ENCODE peak calls at places on chromosomes 13 and 19, in seven cellular contexts. W is B cell, K is cardiac fibroblast, D is progenitor cell of endocrine pancreas, F is mammary epithelial cell, Z is IMR-90, Y is heart right ventricle. P is an unnamed sample.

GRCh38 chr13:30963794-30964193 is 31.3 kb downstream of the TEX26 start:
- DNase-seq in W (no peak), K (peak), D (no peak), F (peak), Z (peak), Y (no peak), P (peak)

GRCh38 chr19:3730457-3730958 is 22.3 kb downstream of the TJP3 start:
- DNase-seq in W (no peak), K (no peak), D (no peak), F (no peak), Z (no peak), Y (no peak), P (no peak)

GRCh38 chr13:25192489-25192888 is 20.4 kb upstream of the AMER2 start:
- DNase-seq in W (no peak), K (no peak), D (no peak), F (no peak), Z (no peak), Y (no peak), P (no peak)

GRCh38 chr13:29969286-29969685 is 118.9 kb upstream of the UBL3 start:
- DNase-seq in W (no peak), K (peak), D (no peak), F (peak), Z (peak), Y (no peak), P (no peak)

GRCh38 chr13:32752997-32753606 is 166.8 kb downstream of the PDS5B start:
- DNase-seq in W (no peak), K (no peak), D (no peak), F (no peak), Z (no peak), Y (no peak), P (no peak)

GRCh38 chr19:17862711-17863519 is 3.2 kb downstream of the RPL18A start:
- DNase-seq in W (peak), K (no peak), D (no peak), F (no peak), Z (no peak), Y (no peak), P (no peak)

GRCh38 chr19:44675516-44675915 is 4.2 kb downstream of the CEACAM19 start:
- DNase-seq in W (no peak), K (no peak), D (no peak), F (no peak), Z (no peak), Y (no peak), P (no peak)

GRCh38 chr13:26007774-26008173 is 44.0 kb downstream of the SHISA2 start:
- DNase-seq in W (no peak), K (no peak), D (no peak), F (no peak), Z (no peak), Y (no peak), P (no peak)

GRCh38 chr19:22144394-22144793 is 52.4 kb downstream of the ZNF676 start:
- DNase-seq in W (peak), K (peak), D (no peak), F (peak), Z (peak), Y (no peak), P (peak)

GRCh38 chr19:46903458-46903857 is 42.7 kb downstream of the ARHGAP35 start:
- DNase-seq in W (no peak), K (no peak), D (no peak), F (no peak), Z (no peak), Y (no peak), P (no peak)

GRCh38 chr13:24511824-24512207 is 762 bp downstream of the PARP4 start:
- DNase-seq in W (peak), K (no peak), D (no peak), F (no peak), Z (no peak), Y (no peak), P (no peak)

DNA sequence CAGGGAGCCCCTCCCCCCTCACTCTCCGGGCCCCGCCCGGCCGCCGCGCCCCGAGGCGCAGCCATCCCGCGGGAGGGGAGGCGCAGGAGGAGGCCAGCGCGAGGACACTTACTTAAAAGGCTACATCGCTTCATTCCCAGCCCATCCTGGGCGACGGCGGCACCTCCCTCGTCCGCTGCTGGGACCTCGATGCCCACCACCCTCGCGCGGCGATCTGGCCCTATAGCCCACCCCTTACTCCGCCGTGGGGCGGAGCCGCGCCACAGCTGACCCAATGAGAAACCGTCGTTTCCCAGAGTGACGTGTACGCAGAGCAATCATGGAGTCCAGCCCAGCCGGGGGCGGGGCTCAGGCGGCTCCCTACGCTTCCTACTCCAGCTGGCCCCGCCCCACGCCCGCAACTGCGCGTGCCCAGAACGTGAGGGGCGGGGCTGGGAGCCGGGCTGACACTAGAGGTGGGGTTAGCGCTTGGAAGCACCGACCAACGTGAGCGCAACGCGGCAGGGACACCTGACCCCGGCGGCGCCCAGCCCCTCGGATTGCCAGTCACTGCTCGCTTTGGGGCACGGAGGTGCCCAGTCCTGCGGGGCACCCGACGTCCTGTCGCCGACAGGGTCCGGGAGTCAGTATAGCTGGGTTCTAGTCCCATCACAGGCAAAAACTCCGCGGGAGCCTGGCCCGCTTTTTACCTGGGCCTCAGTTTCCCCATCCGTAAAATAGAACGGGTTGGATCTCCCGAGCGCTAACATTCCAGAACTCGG is at the start of gene ANKRD27:
- DNase-seq in W (peak), K (peak), D (peak), F (peak), Z (peak), Y (peak), P (peak)
- TF ChIP-seq CTCF in W (no peak), K (no peak), D (no peak), F (no peak), Z (no peak), Y (no peak), P (no peak)

GRCh38 chr19:33898062-33898677 is 101.5 kb downstream of the KCTD15 start:
- DNase-seq in W (no peak), K (no peak), D (no peak), F (no peak), Z (no peak), Y (no peak), P (no peak)
- TF ChIP-seq CTCF in W (no peak), K (no peak), D (no peak), F (no peak), Z (no peak), Y (no peak), P (no peak)

DNA sequence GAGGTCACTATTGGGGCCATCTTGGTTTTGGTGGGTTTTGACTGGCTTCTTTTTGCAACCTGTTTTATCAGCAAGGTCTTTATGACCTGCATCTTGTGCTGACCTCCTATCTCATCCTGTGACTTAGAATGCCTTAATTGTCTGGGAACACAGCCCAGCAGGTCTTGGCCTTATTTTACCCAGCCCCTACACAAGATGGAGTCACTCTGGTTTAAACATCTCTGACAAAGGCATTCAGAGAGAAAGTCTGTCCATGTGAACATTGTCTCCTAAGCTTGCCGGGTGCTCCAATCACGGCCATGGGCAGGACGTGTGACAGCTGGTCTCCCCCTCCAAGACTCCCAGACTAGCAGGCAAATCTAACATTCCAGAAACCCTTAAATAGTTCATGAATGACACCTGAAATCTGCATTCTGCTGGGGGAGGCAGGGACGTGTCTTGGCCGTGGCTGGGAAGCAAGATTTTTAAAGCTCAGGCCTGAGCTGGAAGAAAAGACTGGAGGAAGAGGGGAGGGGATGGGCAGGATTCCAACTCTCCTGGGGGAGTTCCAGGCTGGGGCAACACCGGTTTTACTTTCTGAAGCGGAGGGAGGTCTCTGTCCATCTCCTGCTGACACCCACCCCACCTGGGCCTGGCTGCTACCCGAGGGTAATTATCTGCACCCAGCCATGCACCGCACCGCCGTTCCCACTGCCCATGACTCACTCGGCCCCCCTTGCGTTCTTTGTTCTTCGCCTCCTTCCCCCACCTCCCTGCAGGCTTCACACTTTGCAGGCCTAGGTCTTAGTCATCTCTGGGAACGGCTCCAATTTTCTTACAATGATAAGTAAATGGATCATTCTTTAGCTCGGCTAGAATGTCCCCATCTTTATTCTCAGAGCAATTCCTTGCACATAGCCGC is 11.5 kb upstream of the OR1M1 start:
- DNase-seq in W (no peak), K (peak), D (no peak), F (peak), Z (peak), Y (peak), P (peak)
- TF ChIP-seq CTCF in W (no peak), K (no peak), D (no peak), F (no peak), Z (no peak), Y (no peak), P (no peak)

DNA sequence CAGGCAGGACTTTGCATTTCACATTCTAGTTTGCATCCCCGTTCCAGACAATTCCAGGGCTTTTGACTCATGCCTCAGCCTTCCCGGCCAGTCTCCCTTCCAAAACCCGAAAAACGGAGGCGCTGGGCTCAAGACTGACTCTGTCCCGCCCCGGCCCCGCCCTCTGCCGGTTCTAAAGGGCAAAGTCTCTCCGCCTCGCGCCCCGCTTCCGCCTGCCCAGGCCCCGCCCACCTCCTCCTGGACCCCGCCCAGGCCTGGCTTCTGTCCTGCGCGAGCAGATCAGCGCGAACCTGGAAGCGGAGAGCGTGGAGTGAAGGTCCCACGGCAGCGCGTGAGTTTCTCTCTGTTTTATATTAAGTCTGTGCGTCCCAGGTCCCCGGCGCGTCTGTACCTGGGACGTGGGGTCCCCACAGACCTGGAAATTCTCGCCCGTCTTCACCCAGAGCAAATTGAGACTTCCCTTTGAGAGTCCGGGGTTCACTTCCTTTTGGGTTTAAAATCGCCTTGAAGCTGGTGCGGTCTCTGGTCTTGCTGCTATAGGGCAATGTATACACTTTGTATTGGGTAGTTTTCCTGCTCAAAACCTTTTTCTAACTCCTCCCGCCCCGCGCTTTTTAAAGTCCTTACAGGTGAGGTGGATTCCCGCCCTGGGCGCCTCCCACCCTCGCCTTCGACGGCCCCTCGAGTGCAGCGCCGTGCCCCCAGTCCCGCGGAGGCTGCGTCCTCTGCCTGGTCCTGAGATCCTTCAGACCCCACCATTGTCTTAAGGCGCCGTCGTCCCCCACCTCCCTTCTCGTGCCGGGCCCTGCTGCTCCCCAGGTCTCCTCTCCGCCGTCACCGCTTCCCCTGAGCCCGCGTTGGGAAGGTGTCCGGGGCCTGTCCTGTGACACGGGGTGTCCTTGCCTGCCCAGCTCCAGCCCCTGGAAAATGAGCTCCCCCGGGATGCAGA is 31.2 kb downstream of the ZNF701 start:
- DNase-seq in W (peak), K (peak), D (peak), F (peak), Z (peak), Y (peak), P (peak)
- TF ChIP-seq CTCF in W (peak), K (peak), D (peak), F (no peak), Z (peak), Y (peak), P (peak)

GRCh38 chr19:52946322-52947310 is 16.1 kb downstream of the ZNF816 start:
- DNase-seq in W (peak), K (no peak), D (peak), F (no peak), Z (peak), Y (peak), P (peak)
- TF ChIP-seq CTCF in W (no peak), K (no peak), D (no peak), F (no peak), Z (no peak), Y (no peak), P (no peak)

GRCh38 chr19:5052515-5052914 is 83.6 kb downstream of the KDM4B start:
- DNase-seq in W (peak), K (no peak), D (no peak), F (no peak), Z (no peak), Y (no peak), P (no peak)
- TF ChIP-seq CTCF in W (peak), K (peak), D (peak), F (no peak), Z (no peak), Y (peak), P (no peak)

GRCh38 chr19:5623397-5624153 is 692 bp downstream of the SAFB start:
- DNase-seq in W (no peak), K (no peak), D (no peak), F (no peak), Z (no peak), Y (peak), P (no peak)

GRCh38 chr19:5624154-5624663 is 1.3 kb downstream of the SAFB start:
- DNase-seq in W (peak), K (peak), D (no peak), F (no peak), Z (peak), Y (peak), P (peak)

GRCh38 chr19:5621945-5622464 is 571 bp downstream of the SAFB2 start:
- DNase-seq in W (no peak), K (no peak), D (no peak), F (no peak), Z (no peak), Y (peak), P (peak)

GRCh38 chr19:5622465-5623396 is at the start of the genes SAFB and SAFB2:
- DNase-seq in W (peak), K (peak), D (peak), F (peak), Z (peak), Y (peak), P (peak)

GRCh38 chr19:5621311-5621944 is 1.1 kb downstream of the SAFB2 start:
- DNase-seq in W (peak), K (peak), D (no peak), F (no peak), Z (no peak), Y (no peak), P (no peak)
- TF ChIP-seq CTCF in W (no peak), K (no peak), D (no peak), F (no peak), Z (no peak), Y (no peak), P (no peak)

GRCh38 chr19:383922-384800 is 24.8 kb downstream of the C2CD4C start:
- DNase-seq in W (no peak), K (peak), D (no peak), F (no peak), Z (no peak), Y (peak), P (peak)
- TF ChIP-seq CTCF in W (no peak), K (peak), D (peak), F (no peak), Z (peak), Y (peak), P (peak)

GRCh38 chr19:19133985-19134384 is 4.3 kb downstream of the TMEM161A start:
- DNase-seq in W (no peak), K (no peak), D (no peak), F (no peak), Z (no peak), Y (no peak), P (no peak)

GRCh38 chr19:19132912-19133311 is 5.4 kb downstream of the TMEM161A start:
- DNase-seq in W (no peak), K (no peak), D (no peak), F (no peak), Z (no peak), Y (no peak), P (no peak)

GRCh38 chr19:19131989-19132388 is 6.3 kb downstream of the TMEM161A start:
- DNase-seq in W (no peak), K (no peak), D (no peak), F (no peak), Z (no peak), Y (no peak), P (no peak)

GRCh38 chr19:19137556-19138109 is 645 bp downstream of the TMEM161A start:
- DNase-seq in W (no peak), K (peak), D (no peak), F (no peak), Z (no peak), Y (no peak), P (no peak)

DNA sequence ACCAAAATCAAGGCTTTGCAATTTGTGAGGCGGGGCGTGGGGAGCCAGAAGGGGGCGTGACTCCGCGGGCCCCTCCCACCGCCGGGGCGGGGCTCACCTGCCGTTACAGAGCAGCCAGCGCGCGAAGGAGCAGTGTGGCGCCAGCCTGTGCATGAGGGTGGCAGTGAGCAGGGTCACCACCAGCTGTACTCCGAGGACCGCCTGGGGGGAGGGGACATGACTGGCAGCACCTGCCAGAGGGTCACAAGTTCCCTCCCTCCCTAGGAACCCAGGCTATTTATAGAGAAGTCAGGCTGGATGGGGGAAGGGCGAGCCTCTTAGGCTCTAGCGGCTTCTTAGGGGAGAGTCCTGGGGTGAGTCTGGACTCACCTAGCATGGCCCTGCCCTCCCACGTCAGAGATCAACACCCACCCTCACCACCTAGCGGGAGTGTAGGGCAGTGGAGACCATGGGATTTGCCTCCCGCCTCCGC is 3.6 kb downstream of the TMEM161A start:
- DNase-seq in W (peak), K (no peak), D (peak), F (no peak), Z (no peak), Y (no peak), P (peak)
- TF ChIP-seq CTCF in W (no peak), K (no peak), D (no peak), F (no peak), Z (no peak), Y (no peak), P (no peak)

P was measured in nephron progenitor cell.